ENCODE peak calls at places on chromosome 11, in seven cellular contexts. One of them, this sample, is unnamed.

GRCh38 chr11:134372961-134373360 is 39.1 kb downstream of the B3GAT1 start:
- DNase-seq in cerebellum: no peak
- DNase-seq in KBM-7: no peak
- DNase-seq in AG20443: no peak
- DNase-seq in NCI-H446 treated with DMSO at 0.1 percent for 48 hours: no peak
- DNase-seq in CD4-positive, alpha-beta T cell: no peak
- DNase-seq in cardiac muscle cell: no peak
- DNase-seq in this sample: no peak

GRCh38 chr11:67290801-67291200 is 1.7 kb downstream of the ANKRD13D start:
- DNase-seq in NCI-H446 treated with DMSO at 0.1 percent for 48 hours: no peak
- DNase-seq in cerebellum: no peak
- DNase-seq in CD4-positive, alpha-beta T cell: no peak
- DNase-seq in KBM-7: no peak
- DNase-seq in AG20443: no peak
- DNase-seq in cardiac muscle cell: peak
- DNase-seq in this sample: no peak

GRCh38 chr11:18310800-18311340 is 11.1 kb downstream of the HPS5 start:
- DNase-seq in NCI-H446 treated with DMSO at 0.1 percent for 48 hours: no peak
- DNase-seq in CD4-positive, alpha-beta T cell: no peak
- DNase-seq in cerebellum: no peak
- DNase-seq in AG20443: no peak
- DNase-seq in cardiac muscle cell: peak
- DNase-seq in KBM-7: no peak
- DNase-seq in this sample: no peak

GRCh38 chr11:110979696-110980095 is 265.8 kb upstream of the POU2AF2 start:
- DNase-seq in CD4-positive, alpha-beta T cell: no peak
- DNase-seq in AG20443: no peak
- DNase-seq in cerebellum: no peak
- DNase-seq in NCI-H446 treated with DMSO at 0.1 percent for 48 hours: no peak
- DNase-seq in cardiac muscle cell: no peak
- DNase-seq in KBM-7: no peak
- DNase-seq in this sample: no peak

GRCh38 chr11:58006940-58007339 is 16.7 kb upstream of the OR9Q1 start:
- DNase-seq in NCI-H446 treated with DMSO at 0.1 percent for 48 hours: peak
- DNase-seq in CD4-positive, alpha-beta T cell: no peak
- DNase-seq in cardiac muscle cell: peak
- DNase-seq in KBM-7: no peak
- DNase-seq in AG20443: peak
- DNase-seq in cerebellum: no peak
- DNase-seq in this sample: no peak

GRCh38 chr11:22792497-22792896 is 37.1 kb downstream of the SVIP start:
- DNase-seq in NCI-H446 treated with DMSO at 0.1 percent for 48 hours: no peak
- DNase-seq in KBM-7: no peak
- DNase-seq in cardiac muscle cell: peak
- DNase-seq in cerebellum: no peak
- DNase-seq in AG20443: peak
- DNase-seq in CD4-positive, alpha-beta T cell: no peak
- DNase-seq in this sample: no peak

GRCh38 chr11:105915036-105915435 is 107.0 kb downstream of the MSANTD4 start:
- DNase-seq in cardiac muscle cell: no peak
- DNase-seq in AG20443: no peak
- DNase-seq in CD4-positive, alpha-beta T cell: no peak
- DNase-seq in NCI-H446 treated with DMSO at 0.1 percent for 48 hours: no peak
- DNase-seq in KBM-7: no peak
- DNase-seq in cerebellum: no peak
- DNase-seq in this sample: no peak

GRCh38 chr11:129208863-129209262 is 16.7 kb upstream of the ARHGAP32 start:
- DNase-seq in cerebellum: no peak
- DNase-seq in cardiac muscle cell: peak
- DNase-seq in KBM-7: no peak
- DNase-seq in AG20443: no peak
- DNase-seq in CD4-positive, alpha-beta T cell: no peak
- DNase-seq in NCI-H446 treated with DMSO at 0.1 percent for 48 hours: no peak
- DNase-seq in this sample: no peak

GRCh38 chr11:110131386-110132123 is 38.4 kb downstream of the ZC3H12C start:
- DNase-seq in cardiac muscle cell: no peak
- DNase-seq in KBM-7: no peak
- DNase-seq in cerebellum: no peak
- DNase-seq in AG20443: no peak
- DNase-seq in CD4-positive, alpha-beta T cell: no peak
- DNase-seq in NCI-H446 treated with DMSO at 0.1 percent for 48 hours: peak
- DNase-seq in this sample: no peak

GRCh38 chr11:57514538-57515331 is 767 bp downstream of the SLC43A1 start:
- DNase-seq in AG20443: peak
- DNase-seq in CD4-positive, alpha-beta T cell: peak
- DNase-seq in cerebellum: no peak
- DNase-seq in KBM-7: peak
- DNase-seq in cardiac muscle cell: peak
- DNase-seq in NCI-H446 treated with DMSO at 0.1 percent for 48 hours: no peak
- DNase-seq in this sample: no peak

GRCh38 chr11:64209563-64209843 is 3.0 kb downstream of the FERMT3 start:
- DNase-seq in cerebellum: no peak
- DNase-seq in CD4-positive, alpha-beta T cell: no peak
- DNase-seq in NCI-H446 treated with DMSO at 0.1 percent for 48 hours: no peak
- DNase-seq in KBM-7: no peak
- DNase-seq in AG20443: no peak
- DNase-seq in cardiac muscle cell: no peak
- DNase-seq in this sample: no peak

GRCh38 chr11:70399681-70400112 is 1.4 kb downstream of the CTTN start:
- DNase-seq in cardiac muscle cell: peak
- DNase-seq in NCI-H446 treated with DMSO at 0.1 percent for 48 hours: no peak
- DNase-seq in KBM-7: no peak
- DNase-seq in CD4-positive, alpha-beta T cell: no peak
- DNase-seq in AG20443: peak
- DNase-seq in cerebellum: peak
- DNase-seq in this sample: peak

GRCh38 chr11:69126286-69126685 is 29.4 kb upstream of the SMIM38 start:
- DNase-seq in CD4-positive, alpha-beta T cell: no peak
- DNase-seq in cerebellum: peak
- DNase-seq in cardiac muscle cell: no peak
- DNase-seq in NCI-H446 treated with DMSO at 0.1 percent for 48 hours: no peak
- DNase-seq in AG20443: no peak
- DNase-seq in KBM-7: no peak
- DNase-seq in this sample: no peak

GRCh38 chr11:134785059-134785458 is 373.0 kb upstream of the B3GAT1 start:
- DNase-seq in NCI-H446 treated with DMSO at 0.1 percent for 48 hours: no peak
- DNase-seq in CD4-positive, alpha-beta T cell: no peak
- DNase-seq in AG20443: no peak
- DNase-seq in KBM-7: no peak
- DNase-seq in cerebellum: no peak
- DNase-seq in cardiac muscle cell: no peak
- DNase-seq in this sample: no peak

GRCh38 chr11:12704049-12704448 is 29.8 kb downstream of the TEAD1 start:
- DNase-seq in AG20443: no peak
- DNase-seq in CD4-positive, alpha-beta T cell: no peak
- DNase-seq in cardiac muscle cell: peak
- DNase-seq in KBM-7: no peak
- DNase-seq in NCI-H446 treated with DMSO at 0.1 percent for 48 hours: no peak
- DNase-seq in cerebellum: no peak
- DNase-seq in this sample: no peak

GRCh38 chr11:110096369-110096976 is 3.3 kb downstream of the ZC3H12C start:
- DNase-seq in AG20443: no peak
- DNase-seq in cardiac muscle cell: no peak
- DNase-seq in KBM-7: no peak
- DNase-seq in cerebellum: no peak
- DNase-seq in NCI-H446 treated with DMSO at 0.1 percent for 48 hours: no peak
- DNase-seq in CD4-positive, alpha-beta T cell: no peak
- DNase-seq in this sample: no peak

GRCh38 chr11:126465573-126466287 is 110.2 kb downstream of the ST3GAL4 start:
- DNase-seq in cardiac muscle cell: no peak
- DNase-seq in NCI-H446 treated with DMSO at 0.1 percent for 48 hours: no peak
- DNase-seq in KBM-7: peak
- DNase-seq in cerebellum: no peak
- DNase-seq in CD4-positive, alpha-beta T cell: no peak
- DNase-seq in AG20443: no peak
- DNase-seq in this sample: no peak

GRCh38 chr11:106943089-106943488 is 75.2 kb downstream of the GUCY1A2 start:
- DNase-seq in AG20443: no peak
- DNase-seq in cardiac muscle cell: no peak
- DNase-seq in cerebellum: no peak
- DNase-seq in CD4-positive, alpha-beta T cell: no peak
- DNase-seq in NCI-H446 treated with DMSO at 0.1 percent for 48 hours: no peak
- DNase-seq in KBM-7: no peak
- DNase-seq in this sample: no peak

GRCh38 chr11:46260161-46260560 is 17.3 kb upstream of the CREB3L1 start:
- DNase-seq in AG20443: no peak
- DNase-seq in NCI-H446 treated with DMSO at 0.1 percent for 48 hours: no peak
- DNase-seq in CD4-positive, alpha-beta T cell: no peak
- DNase-seq in cerebellum: no peak
- DNase-seq in cardiac muscle cell: no peak
- DNase-seq in KBM-7: no peak
- DNase-seq in this sample: no peak

GRCh38 chr11:31802990-31803812 is 7.9 kb downstream of the PAX6 start:
- DNase-seq in CD4-positive, alpha-beta T cell: no peak
- DNase-seq in cerebellum: no peak
- DNase-seq in KBM-7: no peak
- DNase-seq in AG20443: no peak
- DNase-seq in NCI-H446 treated with DMSO at 0.1 percent for 48 hours: no peak
- DNase-seq in cardiac muscle cell: no peak
- DNase-seq in this sample: no peak

GRCh38 chr11:67056267-67056639 is 394 bp upstream of the RHOD start:
- DNase-seq in KBM-7: no peak
- DNase-seq in NCI-H446 treated with DMSO at 0.1 percent for 48 hours: no peak
- DNase-seq in cardiac muscle cell: no peak
- DNase-seq in CD4-positive, alpha-beta T cell: no peak
- DNase-seq in cerebellum: no peak
- DNase-seq in AG20443: no peak
- DNase-seq in this sample: no peak

GRCh38 chr11:112780351-112781043 is 180.7 kb upstream of the NCAM1 start:
- DNase-seq in KBM-7: no peak
- DNase-seq in cerebellum: peak
- DNase-seq in AG20443: peak
- DNase-seq in NCI-H446 treated with DMSO at 0.1 percent for 48 hours: peak
- DNase-seq in cardiac muscle cell: peak
- DNase-seq in CD4-positive, alpha-beta T cell: no peak
- DNase-seq in this sample: no peak

GRCh38 chr11:119409731-119410130 is 13.2 kb downstream of the THY1 start:
- DNase-seq in NCI-H446 treated with DMSO at 0.1 percent for 48 hours: no peak
- DNase-seq in cerebellum: no peak
- DNase-seq in AG20443: no peak
- DNase-seq in cardiac muscle cell: no peak
- DNase-seq in CD4-positive, alpha-beta T cell: no peak
- DNase-seq in KBM-7: no peak
- DNase-seq in this sample: no peak